ENCODE peak calls at places on chromosomes 6 and 20, in five cellular contexts. I is choroid plexus epithelial cell, V is left lung, X is stomach, N is ascending aorta. S is an unnamed sample.

GRCh38 chr6:44039191-44039719 is 88.0 kb downstream of the MRPL14 start:
- DNase-seq in X (no peak), I (no peak), N (no peak), V (peak), S (no peak)

GRCh38 chr6:52389626-52390360 is 27.8 kb downstream of the PAQR8 start:
- DNase-seq in N (no peak), V (peak), X (peak), I (peak), S (peak)

GRCh38 chr6:104566411-104566810 is 293.3 kb downstream of the HACE1 start:
- DNase-seq in I (peak), X (no peak), V (no peak), N (no peak), S (peak)

GRCh38 chr6:42106663-42107023 is 35.8 kb downstream of the C6orf132 start:
- DNase-seq in X (no peak), I (no peak), V (no peak), N (no peak), S (no peak)

GRCh38 chr20:59123011-59123676 is 40.5 kb upstream of the ZNF831 start:
- DNase-seq in X (no peak), I (no peak), V (no peak), N (no peak), S (no peak)

GRCh38 chr6:32967151-32968091 is 973 bp upstream of the BRD2 start:
- DNase-seq in X (no peak), I (peak), N (no peak), V (no peak), S (peak)

GRCh38 chr6:23659125-23659524 is 466.9 kb upstream of the NRSN1 start:
- DNase-seq in X (no peak), N (no peak), I (peak), V (no peak), S (peak)

GRCh38 chr6:143141442-143141841 is 80.8 kb downstream of the AIG1 start:
- DNase-seq in N (no peak), V (no peak), X (no peak), I (no peak), S (no peak)

GRCh38 chr6:13454286-13455221 is 32.8 kb downstream of the GFOD1 start:
- DNase-seq in I (peak), V (peak), N (peak), X (peak), S (peak)

GRCh38 chr6:88238065-88238464 is 71.9 kb upstream of the CNR1 start:
- DNase-seq in X (no peak), I (peak), V (no peak), N (no peak), S (peak)

GRCh38 chr6:48986105-48986504 is 476.9 kb downstream of the MMUT start:
- DNase-seq in I (peak), X (no peak), N (no peak), V (no peak), S (no peak)

GRCh38 chr20:48064929-48065328 is 279.6 kb upstream of the SULF2 start:
- DNase-seq in I (peak), N (no peak), V (no peak), X (no peak), S (peak)

GRCh38 chr6:163311830-163312229 is 102.7 kb upstream of the QKI start:
- DNase-seq in I (no peak), X (no peak), N (no peak), V (no peak), S (peak)

GRCh38 chr20:21156266-21156665 is 30.4 kb downstream of the KIZ start:
- DNase-seq in N (no peak), X (no peak), V (no peak), I (peak), S (peak)

GRCh38 chr6:145119091-145119490 is 616.2 kb downstream of the EPM2A start:
- DNase-seq in V (no peak), X (no peak), I (no peak), N (no peak), S (no peak)

DNA sequence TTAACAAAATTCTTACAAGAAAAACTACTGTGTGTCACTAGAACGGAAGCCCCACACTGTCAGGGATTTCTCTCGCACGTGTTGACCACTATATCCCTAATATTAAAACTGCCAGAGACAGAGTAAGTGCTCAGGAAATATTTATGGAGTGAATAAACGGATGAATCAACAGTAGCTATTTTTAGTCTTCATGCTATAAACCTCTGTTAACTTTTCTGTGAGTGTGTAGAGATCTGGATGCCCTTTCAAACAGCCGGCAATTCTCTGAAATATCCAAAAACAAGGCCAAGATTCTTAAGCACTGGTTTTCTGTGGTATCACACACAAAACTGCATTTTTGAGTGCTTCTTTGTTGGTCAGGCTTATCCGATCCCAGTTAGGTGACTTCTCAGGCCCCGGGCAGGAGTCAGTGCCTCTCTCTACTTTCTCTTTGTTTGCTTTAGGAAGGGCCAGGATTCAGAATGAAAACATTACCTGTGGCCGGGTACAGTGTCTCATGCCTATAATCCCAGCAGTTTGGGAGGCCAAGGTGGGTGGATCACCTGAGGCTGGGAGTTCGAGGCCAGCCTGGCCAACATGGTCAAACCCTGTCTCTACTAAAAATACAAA is 15.7 kb downstream of the ATP9A start:
- DNase-seq in V (no peak), I (peak), X (no peak), N (no peak), S (peak)
- H3K4me3 ChIP-seq in V (no peak), I (no peak), X (no peak), N (peak), S (no peak)

DNA sequence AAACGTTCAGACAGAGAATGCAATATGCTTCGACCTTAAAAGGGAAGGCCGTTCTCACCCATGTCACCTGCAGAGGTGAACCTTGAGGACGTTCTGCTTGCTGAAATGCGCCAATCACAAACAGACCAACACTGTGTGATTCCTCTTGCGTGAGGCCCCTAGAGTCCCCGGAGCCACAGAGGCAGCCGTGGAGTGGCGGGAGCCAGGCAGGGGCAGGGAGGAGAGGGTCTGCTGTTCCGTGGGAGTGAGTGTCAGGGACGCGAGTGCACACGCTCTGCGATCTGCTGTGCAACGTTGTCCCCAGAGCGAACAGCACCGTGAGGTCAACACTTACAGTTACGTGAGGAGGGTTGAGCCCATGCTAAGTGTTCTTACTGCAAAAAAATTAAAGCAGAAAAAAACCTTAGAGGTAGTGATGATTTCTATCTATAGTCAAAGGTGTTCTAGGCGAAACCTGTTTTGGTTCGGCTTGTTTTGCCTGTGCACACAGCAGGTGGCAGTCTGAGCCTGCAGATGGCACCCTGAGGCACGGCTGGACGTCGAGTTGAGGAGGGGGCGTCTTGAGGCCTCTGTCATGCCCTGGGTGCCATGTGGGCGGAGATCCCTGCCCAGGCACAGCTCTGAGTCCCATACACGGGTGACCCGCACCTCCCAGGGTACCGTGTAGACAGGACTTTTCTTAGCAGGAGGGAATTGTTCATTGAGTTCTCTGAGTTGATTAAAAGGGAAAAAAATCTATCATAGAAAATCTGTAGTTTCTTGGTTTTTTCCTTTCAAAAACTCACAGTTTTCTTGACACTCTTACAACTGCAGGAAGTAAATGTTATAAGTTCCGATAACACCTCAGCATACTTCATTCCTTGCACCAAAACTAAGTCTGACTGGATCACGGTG is 71.8 kb upstream of the FRMD1 start:
- DNase-seq in X (no peak), N (no peak), V (no peak), I (no peak), S (no peak)
- TF ChIP-seq CTCF in X (peak), N (peak), V (no peak), I (peak), S (peak)

GRCh38 chr6:166006593-166007301 is 160.9 kb downstream of the TBXT start:
- DNase-seq in V (no peak), X (no peak), N (no peak), I (peak), S (no peak)
- H3K4me3 ChIP-seq in V (no peak), X (peak), N (peak), I (peak), S (no peak)

GRCh38 chr20:63957004-63957689 is 931 bp upstream of the UCKL1 start:
- DNase-seq in N (no peak), I (peak), X (peak), V (no peak), S (peak)

GRCh38 chr20:63956664-63957003 is 418 bp upstream of the UCKL1 start:
- DNase-seq in V (no peak), N (no peak), X (no peak), I (no peak), S (no peak)

GRCh38 chr20:63955846-63956663 is at the start of gene UCKL1:
- DNase-seq in V (peak), I (peak), X (peak), N (peak), S (peak)

GRCh38 chr20:63953764-63954429 is 2.3 kb downstream of the UCKL1 start:
- DNase-seq in X (no peak), N (no peak), V (no peak), I (no peak), S (no peak)

DNA sequence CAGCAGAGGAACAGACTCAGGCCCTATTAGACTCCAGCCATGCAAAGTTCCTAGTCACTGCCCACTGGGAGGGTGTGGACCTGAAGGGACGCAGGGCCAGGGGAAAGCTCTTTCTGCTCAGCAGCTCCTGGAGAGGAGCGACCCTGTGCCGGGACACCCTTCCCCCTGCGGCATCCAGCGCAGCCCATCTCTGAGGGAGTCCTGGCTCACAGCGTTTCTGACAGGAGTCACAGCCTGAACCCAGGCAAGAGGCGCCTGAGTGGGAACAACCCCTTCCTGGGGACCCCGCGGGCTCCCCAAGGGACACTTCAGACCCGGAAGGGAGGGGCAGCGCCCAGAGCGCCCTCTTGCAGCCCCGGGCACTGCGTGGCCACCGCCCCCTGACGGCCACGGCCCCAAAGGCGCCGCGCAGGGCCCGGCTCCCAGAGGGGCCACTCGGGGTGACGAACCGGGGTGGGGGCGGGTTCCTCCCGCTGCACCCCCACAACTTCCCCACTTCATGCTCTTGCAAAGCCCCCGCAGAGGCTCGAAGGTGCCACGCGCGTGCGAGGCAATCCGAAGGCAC is 853 bp downstream of the UCKL1 start:
- DNase-seq in N (no peak), X (no peak), I (no peak), V (no peak), S (peak)
- TF ChIP-seq CTCF in N (peak), X (no peak), I (no peak), V (peak), S (no peak)

GRCh38 chr20:62548483-62548882 is 72.7 kb upstream of the GATA5 start:
- DNase-seq in V (no peak), X (no peak), I (no peak), N (no peak), S (no peak)

GRCh38 chr20:62549499-62550086 is 73.8 kb upstream of the GATA5 start:
- DNase-seq in I (no peak), X (no peak), V (no peak), N (no peak), S (no peak)

GRCh38 chr20:62549029-62549428 is 73.2 kb upstream of the GATA5 start:
- DNase-seq in X (no peak), N (no peak), I (no peak), V (no peak), S (no peak)

GRCh38 chr20:62551408-62552323 is 75.9 kb upstream of the GATA5 start:
- DNase-seq in I (no peak), N (no peak), X (no peak), V (no peak), S (no peak)

GRCh38 chr20:62550087-62550565 is 74.3 kb upstream of the GATA5 start:
- DNase-seq in N (no peak), V (no peak), I (no peak), X (no peak), S (no peak)
- H3K4me3 ChIP-seq in N (peak), V (no peak), I (no peak), X (peak), S (no peak)

S was measured in epithelial cell of esophagus.